ENCODE peak calls at places on chromosomes 6 and 20, in nine cellular contexts. E is stomach, W is transverse colon, J is sigmoid colon, P is K562, L is HepG2, G is SK-N-SH, V is upper lobe of left lung, N is GM12878. S is an unnamed sample. For H3K4me1, the result is how much of the 10 kb centered on the place peaks cover.

GRCh38 chr6:11224252-11224965 is 8.1 kb downstream of the NEDD9 start:
- DNase-seq in E (no peak), W (no peak), J (no peak), P (no peak), L (no peak), G (no peak), V (no peak), N (peak), S (no peak)

GRCh38 chr6:67812693-67813092 is 822.4 kb upstream of the ADGRB3 start:
- DNase-seq in E (no peak), W (no peak), J (no peak), P (no peak), L (no peak), G (no peak), V (no peak), N (no peak), S (no peak)

GRCh38 chr6:138004423-138005287 is 102.6 kb downstream of the PERP start:
- DNase-seq in E (no peak), W (no peak), J (no peak), P (no peak), L (peak), G (no peak), V (no peak), N (peak), S (no peak)

GRCh38 chr20:1851396-1851795 is 43.8 kb upstream of the SIRPA start:
- DNase-seq in E (no peak), W (no peak), J (no peak), P (no peak), L (no peak), G (no peak), V (no peak), N (no peak), S (no peak)

GRCh38 chr20:21162631-21163030 is 36.7 kb downstream of the KIZ start:
- DNase-seq in E (no peak), W (no peak), J (no peak), P (no peak), L (no peak), G (no peak), V (no peak), N (no peak), S (no peak)

GRCh38 chr6:157177731-157178336 is 145.5 kb downstream of the TMEM242 start:
- DNase-seq in E (no peak), W (no peak), J (no peak), P (no peak), L (peak), G (no peak), V (no peak), N (no peak), S (no peak)

GRCh38 chr20:8216375-8217200 is 84.5 kb downstream of the PLCB1 start:
- DNase-seq in E (no peak), W (no peak), J (no peak), P (no peak), L (no peak), G (no peak), V (no peak), N (no peak), S (no peak)

GRCh38 chr20:5834436-5835005 is 84.3 kb downstream of the SHLD1 start:
- DNase-seq in E (no peak), W (no peak), J (no peak), P (no peak), L (no peak), G (no peak), V (no peak), N (no peak), S (no peak)

GRCh38 chr6:33724281-33725023 is 13.0 kb upstream of the UQCC2 start:
- DNase-seq in E (no peak), W (no peak), J (no peak), P (no peak), L (no peak), G (no peak), V (no peak), N (no peak), S (no peak)

GRCh38 chr20:44646641-44647274 is 4.7 kb downstream of the ADA start:
- DNase-seq in E (no peak), W (peak), J (no peak), P (no peak), L (no peak), G (no peak), V (no peak), N (peak), S (no peak)

GRCh38 chr20:41482647-41483552 is 116.3 kb upstream of the EMILIN3 start:
- DNase-seq in E (no peak), W (no peak), J (no peak), P (no peak), L (no peak), G (no peak), V (no peak), N (no peak), S (no peak)

GRCh38 chr6:4403828-4404227 is 268.5 kb upstream of the ECI2 start:
- DNase-seq in E (no peak), W (no peak), J (no peak), P (no peak), L (no peak), G (no peak), V (no peak), N (no peak), S (no peak)

GRCh38 chr6:38364775-38365174 is 275.0 kb downstream of the BTBD9 start:
- DNase-seq in E (no peak), W (no peak), J (no peak), P (no peak), L (no peak), G (no peak), V (no peak), N (no peak), S (no peak)

GRCh38 chr20:35490736-35491181 is 35.4 kb downstream of the CEP250 start:
- DNase-seq in E (no peak), W (peak), J (no peak), P (no peak), L (no peak), G (no peak), V (peak), N (peak), S (no peak)

GRCh38 chr20:58709703-58710039 is 17.1 kb downstream of the NPEPL1 start:
- DNase-seq in E (peak), W (no peak), J (peak), P (no peak), L (no peak), G (no peak), V (no peak), N (no peak), S (no peak)

GRCh38 chr6:129317931-129318820 is 391.8 kb downstream of the ARHGAP18 start:
- DNase-seq in E (no peak), W (no peak), J (no peak), P (no peak), L (no peak), G (no peak), V (no peak), N (no peak), S (no peak)

GRCh38 chr6:1295420-1295819 is 16.5 kb upstream of the FOXQ1 start:
- DNase-seq in E (no peak), W (no peak), J (no peak), P (no peak), L (no peak), G (no peak), V (no peak), N (no peak), S (no peak)

GRCh38 chr6:84464471-84464870 is 237.0 kb upstream of the CEP162 start:
- DNase-seq in E (no peak), W (no peak), J (no peak), P (no peak), L (no peak), G (no peak), V (no peak), N (no peak), S (no peak)

GRCh38 chr6:50658561-50658960 is 54.8 kb upstream of the TFAP2D start:
- DNase-seq in E (no peak), W (no peak), J (no peak), P (no peak), L (no peak), G (no peak), V (no peak), N (no peak), S (no peak)

GRCh38 chr6:87832025-87832825 is 130.2 kb upstream of the AKIRIN2 start:
- DNase-seq in E (no peak), W (no peak), J (no peak), P (no peak), L (no peak), G (peak), V (no peak), N (peak), S (no peak)

GRCh38 chr6:166235666-166236292 is 68.1 kb upstream of the TBXT start:
- DNase-seq in E (no peak), W (no peak), J (no peak), P (no peak), L (no peak), G (no peak), V (no peak), N (no peak), S (no peak)

GRCh38 chr6:105794870-105795269 is 291.3 kb upstream of the PRDM1 start:
- DNase-seq in E (no peak), W (no peak), J (no peak), P (no peak), L (no peak), G (no peak), V (no peak), N (no peak), S (no peak)

GRCh38 chr6:105798057-105798456 is 288.1 kb upstream of the PRDM1 start:
- DNase-seq in E (no peak), W (no peak), J (peak), P (no peak), L (no peak), G (no peak), V (no peak), N (no peak), S (no peak)

GRCh38 chr6:105799051-105799450 is 287.1 kb upstream of the PRDM1 start:
- DNase-seq in E (no peak), W (peak), J (peak), P (no peak), L (no peak), G (no peak), V (no peak), N (no peak), S (no peak)

GRCh38 chr6:105795913-105796517 is 290.1 kb upstream of the PRDM1 start:
- DNase-seq in E (peak), W (no peak), J (no peak), P (no peak), L (no peak), G (no peak), V (no peak), N (no peak), S (no peak)

GRCh38 chr6:105797313-105797970 is 288.7 kb upstream of the PRDM1 start:
- DNase-seq in E (no peak), W (no peak), J (no peak), P (no peak), L (no peak), G (no peak), V (no peak), N (no peak), S (no peak)
- H3K4me1 ChIP-seq in E (under half), W (under half), J (under half), P (under half), L (under half), G (under half), V (under half), N (under half), S (under half)

GRCh38 chr20:63289311-63290135 is 3.5 kb upstream of the COL20A1 start:
- DNase-seq in E (no peak), W (no peak), J (no peak), P (no peak), L (no peak), G (no peak), V (no peak), N (no peak), S (no peak)

GRCh38 chr20:63291811-63292210 is 1.2 kb upstream of the COL20A1 start:
- DNase-seq in E (no peak), W (no peak), J (no peak), P (no peak), L (no peak), G (no peak), V (no peak), N (no peak), S (no peak)

GRCh38 chr20:63290136-63290676 is 2.8 kb upstream of the COL20A1 start:
- DNase-seq in E (no peak), W (no peak), J (no peak), P (no peak), L (no peak), G (no peak), V (no peak), N (no peak), S (no peak)

GRCh38 chr20:63292292-63292701 is 689 bp upstream of the COL20A1 start:
- DNase-seq in E (no peak), W (no peak), J (no peak), P (no peak), L (no peak), G (no peak), V (no peak), N (no peak), S (no peak)

GRCh38 chr20:63290677-63291472 is 2.1 kb upstream of the COL20A1 start:
- DNase-seq in E (peak), W (peak), J (no peak), P (peak), L (peak), G (peak), V (peak), N (no peak), S (no peak)
- TF ChIP-seq POLR2AphosphoS5 in E (no peak), W (no peak), J (no peak), P (no peak), L (peak), G (no peak), V (no peak), N (no peak), S (no peak)

GRCh38 chr6:40715501-40716403 is 128.6 kb upstream of the LRFN2 start:
- DNase-seq in E (peak), W (no peak), J (no peak), P (peak), L (no peak), G (no peak), V (no peak), N (no peak), S (no peak)
- TF ChIP-seq EP300 in E (no peak), W (no peak), J (no peak), P (peak), L (no peak), G (no peak), V (no peak), N (no peak), S (no peak)

GRCh38 chr6:32107447-32107846 is 1.7 kb downstream of the TNXB start:
- DNase-seq in E (no peak), W (no peak), J (no peak), P (no peak), L (no peak), G (no peak), V (no peak), N (no peak), S (no peak)

GRCh38 chr6:32109114-32109764 is at the start of gene TNXB:
- DNase-seq in E (no peak), W (peak), J (no peak), P (peak), L (no peak), G (peak), V (no peak), N (no peak), S (no peak)

GRCh38 chr6:32109765-32110160 is 625 bp upstream of the TNXB start:
- DNase-seq in E (no peak), W (no peak), J (no peak), P (no peak), L (no peak), G (no peak), V (no peak), N (no peak), S (no peak)

GRCh38 chr6:32108094-32108627 is 977 bp downstream of the TNXB start:
- DNase-seq in E (peak), W (peak), J (peak), P (peak), L (no peak), G (peak), V (peak), N (no peak), S (peak)

GRCh38 chr6:32108727-32109113 is 418 bp downstream of the TNXB start:
- DNase-seq in E (no peak), W (no peak), J (no peak), P (no peak), L (no peak), G (no peak), V (no peak), N (no peak), S (no peak)
- H3K4me1 ChIP-seq in E (half or more), W (under half), J (under half), P (under half), L (under half), G (under half), V (half or more), N (under half), S (half or more)

DNA sequence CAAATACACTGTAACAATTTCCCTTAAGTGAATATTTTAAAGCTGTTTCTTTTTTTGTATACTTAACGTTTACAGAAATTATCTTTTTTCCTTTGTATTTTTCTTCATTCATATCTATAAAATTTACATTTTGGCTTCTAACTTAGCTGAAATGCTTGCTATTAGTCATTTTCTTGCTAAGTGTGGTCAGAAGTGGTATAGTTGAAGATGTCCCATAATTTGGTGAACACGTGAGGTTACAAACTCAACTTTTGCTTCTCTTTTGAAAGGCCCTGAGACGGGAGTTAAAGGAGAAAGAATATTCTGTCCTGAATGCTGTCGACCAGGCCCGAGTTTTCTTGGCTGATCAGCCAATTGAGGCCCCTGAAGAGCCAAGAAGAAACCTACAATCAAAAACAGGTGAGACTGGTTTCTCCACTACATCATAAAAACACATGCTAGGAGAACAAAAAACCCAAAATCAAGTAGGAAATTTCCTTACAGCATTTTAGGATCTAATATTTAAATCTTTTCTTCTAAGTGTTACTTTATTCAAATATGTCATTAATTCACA is 445.0 kb downstream of the UTRN start:
- DNase-seq in E (no peak), W (no peak), J (no peak), P (no peak), L (no peak), G (no peak), V (no peak), N (no peak), S (no peak)
- TF ChIP-seq POLR2AphosphoS5 in E (no peak), W (no peak), J (no peak), P (no peak), L (no peak), G (no peak), V (no peak), N (no peak), S (no peak)

GRCh38 chr20:59818911-59819310 is 114.5 kb downstream of the SYCP2 start:
- DNase-seq in E (no peak), W (no peak), J (no peak), P (no peak), L (no peak), G (peak), V (no peak), N (no peak), S (no peak)

GRCh38 chr20:59821201-59821600 is 112.2 kb downstream of the SYCP2 start:
- DNase-seq in E (no peak), W (no peak), J (no peak), P (no peak), L (no peak), G (no peak), V (no peak), N (no peak), S (no peak)

GRCh38 chr20:59821788-59822187 is 111.6 kb downstream of the SYCP2 start:
- DNase-seq in E (no peak), W (no peak), J (no peak), P (no peak), L (no peak), G (peak), V (no peak), N (no peak), S (peak)

GRCh38 chr20:59819496-59820203 is 113.8 kb downstream of the SYCP2 start:
- DNase-seq in E (no peak), W (no peak), J (no peak), P (no peak), L (no peak), G (peak), V (no peak), N (no peak), S (no peak)

DNA sequence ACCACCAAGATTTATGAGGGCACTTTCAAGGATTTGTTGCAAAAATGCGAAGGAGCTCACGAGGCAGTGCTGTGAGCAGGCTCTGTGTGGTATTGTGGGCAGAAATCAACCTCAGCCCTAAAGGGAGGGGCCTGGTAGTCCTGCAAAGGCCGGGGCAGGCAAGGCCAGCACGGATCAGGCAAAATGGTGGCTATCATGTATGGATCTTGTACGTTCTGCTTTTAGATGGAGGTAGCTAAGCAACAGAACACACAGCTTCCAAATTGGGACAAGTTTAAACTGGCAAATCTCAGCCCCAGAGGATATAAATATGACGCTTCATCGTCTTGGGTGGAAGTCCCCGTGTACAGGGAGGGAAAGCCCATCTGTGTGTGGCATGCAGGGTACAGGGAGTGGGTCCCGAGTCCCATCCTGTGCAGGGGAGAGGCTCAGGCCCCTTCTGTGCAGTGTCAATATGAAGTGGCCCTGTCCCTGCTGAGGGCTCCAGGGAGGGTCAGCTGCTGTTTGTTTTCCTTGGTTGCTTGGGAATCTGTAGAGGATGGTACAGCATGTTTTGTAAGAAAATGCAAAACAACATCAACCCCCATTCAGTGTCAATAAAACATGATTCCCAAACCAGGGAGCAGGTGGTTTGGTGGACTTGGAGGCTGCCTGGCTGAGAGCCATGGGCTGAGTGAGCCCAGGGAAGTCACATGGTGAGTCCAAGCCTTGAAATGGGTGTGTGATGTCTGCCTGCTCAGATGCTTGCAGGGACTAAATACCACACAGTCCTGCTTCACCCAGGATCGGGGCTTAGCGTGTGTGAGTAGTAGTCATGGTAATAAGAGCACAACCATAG is 113.0 kb downstream of the SYCP2 start:
- DNase-seq in E (no peak), W (no peak), J (no peak), P (no peak), L (no peak), G (peak), V (peak), N (no peak), S (peak)
- TF ChIP-seq EP300 in E (no peak), W (no peak), J (no peak), P (no peak), L (no peak), G (no peak), V (no peak), N (no peak), S (no peak)

DNA sequence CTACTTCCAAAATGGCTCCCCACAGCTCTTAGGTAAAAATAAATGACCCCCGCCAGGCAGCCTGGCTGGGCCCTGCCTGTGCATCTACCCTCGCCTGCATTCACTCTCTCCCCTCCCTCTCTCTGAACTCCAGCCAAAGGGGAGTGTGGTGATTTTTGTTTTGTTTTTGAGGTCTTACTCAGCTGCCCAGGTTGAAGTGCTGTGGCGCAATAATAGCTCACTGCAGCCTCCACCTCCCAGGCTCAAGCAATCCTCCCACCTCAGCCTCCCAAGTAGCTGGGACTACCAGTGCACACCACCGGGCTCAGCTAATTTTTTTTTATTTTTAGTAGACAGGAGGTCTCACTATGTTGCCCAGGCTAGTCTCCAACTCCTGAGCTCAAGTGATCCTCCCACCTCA is 15.8 kb downstream of the NFATC2 start:
- DNase-seq in E (no peak), W (no peak), J (no peak), P (no peak), L (no peak), G (no peak), V (no peak), N (no peak), S (no peak)
- H3K4me1 ChIP-seq in E (half or more), W (under half), J (under half), P (half or more), L (under half), G (under half), V (under half), N (half or more), S (under half)

S was measured in suprapubic skin.